ENCODE peak calls at places on chromosome 1, in six cellular contexts. J, D, F, R, P and Z are unnamed samples.

GRCh38 chr1:211783897-211784296 is 46.7 kb downstream of the LPGAT1 start:
- DNase-seq in D (no peak), J (no peak), F (no peak), P (peak), R (no peak), Z (no peak)

GRCh38 chr1:31062867-31063380 is 2.6 kb downstream of the PUM1 start:
- DNase-seq in F (no peak), P (no peak), D (no peak), J (no peak), R (no peak), Z (no peak)

GRCh38 chr1:162832470-162832869 is 28.5 kb downstream of the CCDC190 start:
- DNase-seq in P (no peak), D (no peak), R (no peak), J (no peak), F (no peak), Z (no peak)

GRCh38 chr1:108565081-108565480 is 5.2 kb downstream of the EEIG2 start:
- DNase-seq in D (no peak), P (no peak), R (no peak), F (no peak), J (no peak), Z (no peak)

GRCh38 chr1:151612506-151613274 is 840 bp downstream of the SNX27 start:
- DNase-seq in R (peak), D (peak), F (peak), J (peak), P (peak), Z (peak)

GRCh38 chr1:115056395-115056798 is 26.8 kb downstream of the TSHB start:
- DNase-seq in F (no peak), J (no peak), D (peak), R (peak), P (no peak), Z (no peak)

GRCh38 chr1:55289042-55289441 is 73.9 kb upstream of the USP24 start:
- DNase-seq in J (no peak), F (no peak), D (no peak), P (no peak), R (no peak), Z (no peak)

GRCh38 chr1:40072142-40072541 is 24.9 kb downstream of the PPT1 start:
- DNase-seq in P (no peak), F (no peak), R (no peak), D (no peak), J (no peak), Z (no peak)

GRCh38 chr1:76635784-76636183 is 231.5 kb upstream of the ST6GALNAC5 start:
- DNase-seq in D (no peak), P (no peak), F (no peak), J (no peak), R (peak), Z (no peak)

GRCh38 chr1:84847253-84848247 is 45.5 kb downstream of the LPAR3 start:
- DNase-seq in P (peak), J (peak), R (peak), F (peak), D (peak), Z (peak)

GRCh38 chr1:221517961-221518360 is 223.9 kb downstream of the DUSP10 start:
- DNase-seq in P (no peak), D (no peak), F (no peak), J (no peak), R (no peak), Z (no peak)

GRCh38 chr1:115717541-115717940 is 51.0 kb downstream of the CASQ2 start:
- DNase-seq in F (peak), P (peak), R (peak), D (peak), J (peak), Z (no peak)

GRCh38 chr1:178371236-178371635 is 125.5 kb downstream of the CLEC20A start:
- DNase-seq in R (peak), F (no peak), P (peak), J (no peak), D (peak), Z (no peak)

GRCh38 chr1:39681294-39681693 is 9.4 kb upstream of the NT5C1A start:
- DNase-seq in R (no peak), J (no peak), F (no peak), D (no peak), P (no peak), Z (no peak)

GRCh38 chr1:113858982-113859381 is 12.5 kb downstream of the PTPN22 start:
- DNase-seq in D (no peak), P (no peak), F (no peak), R (no peak), J (no peak), Z (no peak)

GRCh38 chr1:223031690-223032601 is 111.1 kb downstream of the TLR5 start:
- DNase-seq in J (peak), D (no peak), P (peak), F (no peak), R (peak), Z (peak)

GRCh38 chr1:15196807-15197530 is 43.4 kb downstream of the TMEM51 start:
- DNase-seq in D (peak), J (no peak), F (no peak), P (peak), R (no peak), Z (no peak)

GRCh38 chr1:27885114-27885528 is 12.8 kb downstream of the THEMIS2 start:
- DNase-seq in J (no peak), D (no peak), F (no peak), P (no peak), R (no peak), Z (no peak)

GRCh38 chr1:39317910-39318633 is 113.6 kb downstream of the MACF1 start:
- DNase-seq in J (no peak), F (no peak), P (no peak), R (no peak), D (no peak), Z (no peak)

GRCh38 chr1:11374748-11375110 is 101.7 kb downstream of the UBIAD1 start:
- DNase-seq in P (no peak), F (no peak), R (no peak), D (no peak), J (no peak), Z (no peak)

GRCh38 chr1:214444159-214444939 is 107.1 kb downstream of the PTPN14 start:
- DNase-seq in J (no peak), D (no peak), R (no peak), P (no peak), F (no peak), Z (no peak)

GRCh38 chr1:37634554-37635308 is at the start of gene RSPO1:
- DNase-seq in J (no peak), F (no peak), D (peak), P (peak), R (peak), Z (no peak)

GRCh38 chr1:233375653-233376052 is 48.1 kb downstream of the MAP3K21 start:
- DNase-seq in R (no peak), F (no peak), J (no peak), D (no peak), P (no peak), Z (no peak)

GRCh38 chr1:47931395-47931794 is 65.8 kb downstream of the TRABD2B start:
- DNase-seq in R (peak), P (peak), J (no peak), D (no peak), F (no peak), Z (no peak)

GRCh38 chr1:187909382-187909781 is 1080.6 kb downstream of the PLA2G4A start:
- DNase-seq in D (no peak), J (no peak), F (no peak), R (no peak), P (no peak), Z (no peak)

GRCh38 chr1:168554603-168555520 is 11.1 kb upstream of the XCL2 start:
- DNase-seq in R (no peak), D (no peak), F (no peak), P (no peak), J (no peak), Z (no peak)

GRCh38 chr1:116855220-116855619 is 54.5 kb upstream of the PTGFRN start:
- DNase-seq in F (peak), J (peak), P (no peak), D (no peak), R (peak), Z (peak)

GRCh38 chr1:115874929-115875328 is 34.0 kb upstream of the NHLH2 start:
- DNase-seq in R (peak), P (no peak), J (no peak), F (no peak), D (no peak), Z (no peak)